ENCODE peak calls at places on chromosomes 6 and 20, in nine cellular contexts. One of them, this sample, is unnamed.
A peak's percentile ranks its signal among the peaks of the same experiment; 100 is the strongest.

GRCh38 chr6:50586074-50586473 is 127.3 kb upstream of the TFAP2D start:
- DNase-seq in lower lobe of right lung: no peak
- DNase-seq in left ventricle myocardium inferior: no peak
- DNase-seq in GM13977: no peak
- DNase-seq in A673: no peak
- DNase-seq in GM20000: no peak
- DNase-seq in CD4-positive, alpha-beta T cell: no peak
- DNase-seq in cardiac muscle cell: no peak
- DNase-seq in right lobe of liver: peak; percentile 18
- DNase-seq in this sample: no peak

GRCh38 chr6:63839485-63839884 is 203.9 kb downstream of the PHF3 start:
- DNase-seq in GM13977: no peak
- DNase-seq in CD4-positive, alpha-beta T cell: no peak
- DNase-seq in lower lobe of right lung: no peak
- DNase-seq in cardiac muscle cell: peak; percentile 65
- DNase-seq in A673: no peak
- DNase-seq in right lobe of liver: no peak
- DNase-seq in left ventricle myocardium inferior: no peak
- DNase-seq in GM20000: no peak
- DNase-seq in this sample: no peak

GRCh38 chr6:135853227-135853626 is 1.7 kb downstream of the PDE7B start:
- DNase-seq in CD4-positive, alpha-beta T cell: no peak
- DNase-seq in cardiac muscle cell: peak; percentile 81
- DNase-seq in A673: no peak
- DNase-seq in left ventricle myocardium inferior: no peak
- DNase-seq in lower lobe of right lung: no peak
- DNase-seq in GM20000: no peak
- DNase-seq in right lobe of liver: no peak
- DNase-seq in GM13977: no peak
- DNase-seq in this sample: no peak

GRCh38 chr6:33589723-33590530 is 9.9 kb upstream of the BAK1 start:
- DNase-seq in GM13977: peak; percentile 79
- DNase-seq in lower lobe of right lung: peak; percentile 78
- DNase-seq in A673: peak; percentile 56
- DNase-seq in right lobe of liver: peak; percentile 78
- DNase-seq in CD4-positive, alpha-beta T cell: peak; percentile 38
- DNase-seq in cardiac muscle cell: peak; percentile 69
- DNase-seq in left ventricle myocardium inferior: no peak
- DNase-seq in GM20000: peak; percentile 72
- DNase-seq in this sample: peak; percentile 74

GRCh38 chr6:143232849-143233248 is 172.2 kb downstream of the AIG1 start:
- DNase-seq in A673: peak; percentile 42
- DNase-seq in GM20000: peak; percentile 52
- DNase-seq in GM13977: peak; percentile 32
- DNase-seq in right lobe of liver: peak; percentile 23
- DNase-seq in CD4-positive, alpha-beta T cell: no peak
- DNase-seq in lower lobe of right lung: peak; percentile 50
- DNase-seq in cardiac muscle cell: peak; percentile 30
- DNase-seq in left ventricle myocardium inferior: no peak
- DNase-seq in this sample: no peak

GRCh38 chr6:82995066-82995465 is 70.6 kb downstream of the UBE3D start:
- DNase-seq in CD4-positive, alpha-beta T cell: no peak
- DNase-seq in cardiac muscle cell: no peak
- DNase-seq in left ventricle myocardium inferior: no peak
- DNase-seq in right lobe of liver: no peak
- DNase-seq in lower lobe of right lung: no peak
- DNase-seq in GM13977: no peak
- DNase-seq in GM20000: no peak
- DNase-seq in A673: no peak
- DNase-seq in this sample: no peak

GRCh38 chr20:38165089-38165965 is at the start of gene TGM2:
- DNase-seq in right lobe of liver: peak; percentile 96
- DNase-seq in cardiac muscle cell: peak; percentile 85
- DNase-seq in left ventricle myocardium inferior: peak; percentile 86
- DNase-seq in lower lobe of right lung: peak; percentile 92
- DNase-seq in A673: peak; percentile 62
- DNase-seq in GM13977: peak; percentile 84
- DNase-seq in CD4-positive, alpha-beta T cell: peak; percentile 1
- DNase-seq in GM20000: peak; percentile 88
- DNase-seq in this sample: peak; percentile 90

GRCh38 chr6:71408966-71409723 is 120.5 kb downstream of the OGFRL1 start:
- DNase-seq in A673: no peak
- DNase-seq in cardiac muscle cell: no peak
- DNase-seq in right lobe of liver: no peak
- DNase-seq in GM20000: no peak
- DNase-seq in GM13977: no peak
- DNase-seq in lower lobe of right lung: no peak
- DNase-seq in left ventricle myocardium inferior: no peak
- DNase-seq in CD4-positive, alpha-beta T cell: no peak
- DNase-seq in this sample: no peak

GRCh38 chr6:15661815-15662245 is 998 bp downstream of the DTNBP1 start:
- DNase-seq in CD4-positive, alpha-beta T cell: no peak
- DNase-seq in A673: no peak
- DNase-seq in left ventricle myocardium inferior: no peak
- DNase-seq in GM13977: no peak
- DNase-seq in GM20000: no peak
- DNase-seq in cardiac muscle cell: no peak
- DNase-seq in lower lobe of right lung: no peak
- DNase-seq in right lobe of liver: no peak
- DNase-seq in this sample: no peak

GRCh38 chr6:15656145-15656544 is 6.7 kb downstream of the DTNBP1 start:
- DNase-seq in right lobe of liver: no peak
- DNase-seq in GM13977: no peak
- DNase-seq in A673: no peak
- DNase-seq in GM20000: no peak
- DNase-seq in lower lobe of right lung: no peak
- DNase-seq in CD4-positive, alpha-beta T cell: no peak
- DNase-seq in cardiac muscle cell: no peak
- DNase-seq in left ventricle myocardium inferior: no peak
- DNase-seq in this sample: no peak

GRCh38 chr6:15659181-15659580 is 3.6 kb downstream of the DTNBP1 start:
- DNase-seq in right lobe of liver: no peak
- DNase-seq in GM20000: no peak
- DNase-seq in lower lobe of right lung: no peak
- DNase-seq in A673: no peak
- DNase-seq in GM13977: no peak
- DNase-seq in CD4-positive, alpha-beta T cell: no peak
- DNase-seq in left ventricle myocardium inferior: no peak
- DNase-seq in cardiac muscle cell: no peak
- DNase-seq in this sample: no peak

GRCh38 chr6:15657290-15657689 is 5.5 kb downstream of the DTNBP1 start:
- DNase-seq in CD4-positive, alpha-beta T cell: no peak
- DNase-seq in left ventricle myocardium inferior: no peak
- DNase-seq in GM20000: no peak
- DNase-seq in cardiac muscle cell: no peak
- DNase-seq in right lobe of liver: no peak
- DNase-seq in lower lobe of right lung: no peak
- DNase-seq in GM13977: no peak
- DNase-seq in A673: no peak
- DNase-seq in this sample: no peak

DNA sequence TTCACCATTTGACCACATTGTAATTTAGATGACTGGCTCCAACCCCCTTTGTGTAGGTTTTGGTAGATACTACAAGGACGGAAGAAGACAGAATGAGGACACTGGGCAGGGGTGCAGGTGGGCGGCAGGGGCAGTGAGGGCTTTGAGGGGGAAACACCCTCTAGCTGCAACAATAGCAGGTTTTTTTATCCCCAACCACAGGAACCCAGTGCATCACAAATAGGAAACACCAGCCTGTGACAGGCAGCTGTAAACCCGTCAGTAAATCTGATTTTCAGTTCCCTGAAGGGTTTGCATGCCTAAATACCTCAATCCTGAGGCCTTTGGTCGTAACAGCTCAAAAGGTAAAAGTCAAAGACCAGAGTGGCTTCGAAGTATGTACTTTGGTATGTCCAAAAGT is 4.5 kb downstream of the DTNBP1 start:
- DNase-seq in A673: no peak
- DNase-seq in cardiac muscle cell: no peak
- DNase-seq in CD4-positive, alpha-beta T cell: no peak
- DNase-seq in GM20000: peak; percentile 66
- DNase-seq in lower lobe of right lung: no peak
- DNase-seq in right lobe of liver: no peak
- DNase-seq in left ventricle myocardium inferior: no peak
- DNase-seq in GM13977: peak; percentile 57
- DNase-seq in this sample: no peak
- TF ChIP-seq CTCF in A673: no peak
- TF ChIP-seq CTCF in cardiac muscle cell: no peak
- TF ChIP-seq CTCF in CD4-positive, alpha-beta T cell: no peak
- TF ChIP-seq CTCF in GM20000: no peak
- TF ChIP-seq CTCF in lower lobe of right lung: no peak
- TF ChIP-seq CTCF in right lobe of liver: no peak
- TF ChIP-seq CTCF in left ventricle myocardium inferior: no peak
- TF ChIP-seq CTCF in GM13977: no peak
- TF ChIP-seq CTCF in this sample: no peak

GRCh38 chr6:166454692-166455515 is 72.2 kb upstream of the MPC1 start:
- DNase-seq in left ventricle myocardium inferior: no peak
- DNase-seq in CD4-positive, alpha-beta T cell: no peak
- DNase-seq in GM20000: no peak
- DNase-seq in GM13977: no peak
- DNase-seq in A673: no peak
- DNase-seq in lower lobe of right lung: no peak
- DNase-seq in right lobe of liver: no peak
- DNase-seq in cardiac muscle cell: no peak
- DNase-seq in this sample: peak; percentile 30

GRCh38 chr6:166459906-166460305 is 77.2 kb upstream of the MPC1 start:
- DNase-seq in CD4-positive, alpha-beta T cell: no peak
- DNase-seq in right lobe of liver: no peak
- DNase-seq in GM13977: no peak
- DNase-seq in lower lobe of right lung: no peak
- DNase-seq in A673: no peak
- DNase-seq in left ventricle myocardium inferior: no peak
- DNase-seq in GM20000: no peak
- DNase-seq in cardiac muscle cell: no peak
- DNase-seq in this sample: no peak

GRCh38 chr6:166453651-166454050 is 70.9 kb upstream of the MPC1 start:
- DNase-seq in lower lobe of right lung: no peak
- DNase-seq in right lobe of liver: no peak
- DNase-seq in GM20000: no peak
- DNase-seq in A673: no peak
- DNase-seq in GM13977: no peak
- DNase-seq in left ventricle myocardium inferior: no peak
- DNase-seq in CD4-positive, alpha-beta T cell: no peak
- DNase-seq in cardiac muscle cell: no peak
- DNase-seq in this sample: no peak

GRCh38 chr6:166459272-166459671 is 76.5 kb upstream of the MPC1 start:
- DNase-seq in left ventricle myocardium inferior: no peak
- DNase-seq in right lobe of liver: no peak
- DNase-seq in A673: no peak
- DNase-seq in CD4-positive, alpha-beta T cell: no peak
- DNase-seq in lower lobe of right lung: no peak
- DNase-seq in GM13977: no peak
- DNase-seq in cardiac muscle cell: no peak
- DNase-seq in GM20000: no peak
- DNase-seq in this sample: no peak

GRCh38 chr6:166456360-166457156 is 73.8 kb upstream of the MPC1 start:
- DNase-seq in lower lobe of right lung: no peak
- DNase-seq in CD4-positive, alpha-beta T cell: no peak
- DNase-seq in GM20000: peak; percentile 41
- DNase-seq in A673: peak; percentile 43
- DNase-seq in GM13977: peak; percentile 51
- DNase-seq in cardiac muscle cell: peak; percentile 54
- DNase-seq in left ventricle myocardium inferior: no peak
- DNase-seq in right lobe of liver: no peak
- DNase-seq in this sample: peak; percentile 30
- TF ChIP-seq CTCF in lower lobe of right lung: peak; percentile 28
- TF ChIP-seq CTCF in CD4-positive, alpha-beta T cell: peak; percentile 39
- TF ChIP-seq CTCF in GM20000: peak; percentile 21
- TF ChIP-seq CTCF in A673: peak; percentile 51
- TF ChIP-seq CTCF in GM13977: peak; percentile 36
- TF ChIP-seq CTCF in cardiac muscle cell: no peak
- TF ChIP-seq CTCF in left ventricle myocardium inferior: peak; percentile 40
- TF ChIP-seq CTCF in right lobe of liver: no peak
- TF ChIP-seq CTCF in this sample: no peak

GRCh38 chr20:63497946-63498935 is 642 bp downstream of the EEF1A2 start:
- DNase-seq in right lobe of liver: peak; percentile 59
- DNase-seq in CD4-positive, alpha-beta T cell: no peak
- DNase-seq in cardiac muscle cell: no peak
- DNase-seq in GM20000: no peak
- DNase-seq in A673: no peak
- DNase-seq in lower lobe of right lung: no peak
- DNase-seq in GM13977: no peak
- DNase-seq in left ventricle myocardium inferior: peak; percentile 68
- DNase-seq in this sample: no peak
- TF ChIP-seq CTCF in right lobe of liver: no peak
- TF ChIP-seq CTCF in CD4-positive, alpha-beta T cell: no peak
- TF ChIP-seq CTCF in cardiac muscle cell: no peak
- TF ChIP-seq CTCF in GM20000: no peak
- TF ChIP-seq CTCF in A673: no peak
- TF ChIP-seq CTCF in lower lobe of right lung: no peak
- TF ChIP-seq CTCF in GM13977: no peak
- TF ChIP-seq CTCF in left ventricle myocardium inferior: no peak
- TF ChIP-seq CTCF in this sample: no peak

GRCh38 chr6:108837236-108837971 is 10.8 kb upstream of the ARMC2 start:
- DNase-seq in right lobe of liver: no peak
- DNase-seq in lower lobe of right lung: no peak
- DNase-seq in GM13977: no peak
- DNase-seq in GM20000: no peak
- DNase-seq in left ventricle myocardium inferior: no peak
- DNase-seq in cardiac muscle cell: no peak
- DNase-seq in A673: no peak
- DNase-seq in CD4-positive, alpha-beta T cell: no peak
- DNase-seq in this sample: no peak

GRCh38 chr6:108836061-108836460 is 12.2 kb upstream of the ARMC2 start:
- DNase-seq in lower lobe of right lung: no peak
- DNase-seq in GM13977: no peak
- DNase-seq in GM20000: no peak
- DNase-seq in left ventricle myocardium inferior: no peak
- DNase-seq in CD4-positive, alpha-beta T cell: no peak
- DNase-seq in cardiac muscle cell: no peak
- DNase-seq in right lobe of liver: no peak
- DNase-seq in A673: no peak
- DNase-seq in this sample: no peak

GRCh38 chr6:108839068-108839467 is 9.2 kb upstream of the ARMC2 start:
- DNase-seq in cardiac muscle cell: no peak
- DNase-seq in A673: no peak
- DNase-seq in GM13977: no peak
- DNase-seq in left ventricle myocardium inferior: no peak
- DNase-seq in right lobe of liver: no peak
- DNase-seq in lower lobe of right lung: no peak
- DNase-seq in GM20000: no peak
- DNase-seq in CD4-positive, alpha-beta T cell: no peak
- DNase-seq in this sample: no peak

GRCh38 chr6:108840919-108841318 is 7.3 kb upstream of the ARMC2 start:
- DNase-seq in GM20000: no peak
- DNase-seq in left ventricle myocardium inferior: no peak
- DNase-seq in A673: no peak
- DNase-seq in CD4-positive, alpha-beta T cell: no peak
- DNase-seq in right lobe of liver: no peak
- DNase-seq in cardiac muscle cell: no peak
- DNase-seq in GM13977: no peak
- DNase-seq in lower lobe of right lung: no peak
- DNase-seq in this sample: no peak

DNA sequence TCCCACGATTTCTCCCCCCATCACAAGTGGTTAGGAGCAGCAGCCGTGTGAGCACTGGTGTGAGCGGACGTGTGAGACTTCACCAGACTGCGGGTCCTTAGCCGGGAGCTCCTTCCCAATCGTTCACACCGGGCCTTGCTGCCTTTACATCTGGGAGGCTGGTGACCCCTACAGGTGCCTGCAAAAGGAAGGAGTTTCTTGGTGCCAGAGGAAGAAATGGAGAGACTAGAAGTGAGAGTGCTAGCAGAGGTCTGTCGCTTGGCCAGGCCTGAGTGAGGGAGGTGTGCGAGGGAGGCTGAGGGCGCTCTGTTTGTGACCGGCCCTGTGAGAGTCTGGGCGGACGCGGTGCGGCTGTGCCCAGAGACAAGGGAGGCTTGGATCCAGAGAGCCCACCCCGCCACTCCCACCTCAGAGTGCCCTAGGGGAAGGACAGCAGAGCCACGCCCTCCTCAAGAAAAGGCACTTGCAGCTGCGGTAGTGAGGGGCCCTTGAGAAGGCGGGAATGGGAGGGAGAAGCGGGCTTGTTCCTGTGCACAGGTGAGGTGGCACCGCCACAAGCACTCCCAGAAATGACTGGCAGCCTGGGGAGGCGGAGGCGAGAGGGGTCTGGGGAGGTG is 10.0 kb upstream of the ARMC2 start:
- DNase-seq in CD4-positive, alpha-beta T cell: no peak
- DNase-seq in left ventricle myocardium inferior: no peak
- DNase-seq in GM20000: no peak
- DNase-seq in GM13977: no peak
- DNase-seq in lower lobe of right lung: peak; percentile 72
- DNase-seq in right lobe of liver: no peak
- DNase-seq in A673: peak; percentile 9
- DNase-seq in cardiac muscle cell: peak; percentile 19
- DNase-seq in this sample: no peak
- TF ChIP-seq CTCF in CD4-positive, alpha-beta T cell: no peak
- TF ChIP-seq CTCF in left ventricle myocardium inferior: no peak
- TF ChIP-seq CTCF in GM20000: no peak
- TF ChIP-seq CTCF in GM13977: no peak
- TF ChIP-seq CTCF in lower lobe of right lung: no peak
- TF ChIP-seq CTCF in right lobe of liver: no peak
- TF ChIP-seq CTCF in A673: no peak
- TF ChIP-seq CTCF in cardiac muscle cell: no peak
- TF ChIP-seq CTCF in this sample: no peak

This sample was measured in CD14-positive monocyte.